ENCODE peak calls at places on chromosomes 13 and 19, in eight cellular contexts. A is BJ, M is Peyer's patch, Y is PC-3, E is right atrium auricular region, K is cardiac muscle cell, H is MM.1S, B is heart left ventricle. S is an unnamed sample.
A peak's percentile ranks its signal among the peaks of the same experiment; 100 is the strongest.

GRCh38 chr19:3783660-3784584 is 2.3 kb downstream of the MATK start:
- DNase-seq in A (no peak), M (no peak), Y (peak; percentile 8), E (no peak), K (no peak), H (no peak), B (no peak), S (no peak)

GRCh38 chr13:51269039-51269438 is 46.8 kb downstream of the FAM124A start:
- DNase-seq in A (peak; percentile 81), M (no peak), Y (no peak), E (no peak), K (peak; percentile 47), H (no peak), B (no peak), S (no peak)

GRCh38 chr13:44812818-44813217 is 176.5 kb downstream of the NUFIP1 start:
- DNase-seq in A (no peak), M (no peak), Y (no peak), E (no peak), K (peak; percentile 58), H (no peak), B (no peak), S (no peak)

GRCh38 chr13:25375727-25376358 is 4.1 kb downstream of the ATP8A2 start:
- DNase-seq in A (no peak), M (no peak), Y (peak; percentile 63), E (no peak), K (peak; percentile 60), H (peak; percentile 28), B (no peak), S (no peak)

GRCh38 chr13:43128504-43128929 is 105.1 kb downstream of the DNAJC15 start:
- DNase-seq in A (no peak), M (no peak), Y (no peak), E (no peak), K (peak; percentile 33), H (no peak), B (no peak), S (peak; percentile 54)

GRCh38 chr19:50894478-50895356 is 16.5 kb downstream of the KLK4 start:
- DNase-seq in A (no peak), M (no peak), Y (no peak), E (no peak), K (no peak), H (no peak), B (no peak), S (peak; percentile 30)

GRCh38 chr13:27972619-27972877 is 3.4 kb upstream of the CDX2 start:
- DNase-seq in A (no peak), M (no peak), Y (no peak), E (no peak), K (no peak), H (no peak), B (no peak), S (no peak)

GRCh38 chr13:100552755-100553154 is 35.8 kb downstream of the GGACT start:
- DNase-seq in A (no peak), M (no peak), Y (no peak), E (no peak), K (no peak), H (no peak), B (no peak), S (no peak)

GRCh38 chr13:98216135-98216565 is 39.1 kb upstream of the RNF113B start:
- DNase-seq in A (peak; percentile 80), M (no peak), Y (peak; percentile 69), E (no peak), K (peak; percentile 24), H (no peak), B (peak; percentile 59), S (no peak)

GRCh38 chr13:45082964-45083363 is 37.3 kb upstream of the GTF2F2 start:
- DNase-seq in A (peak; percentile 88), M (no peak), Y (peak; percentile 92), E (no peak), K (peak; percentile 13), H (no peak), B (no peak), S (no peak)

GRCh38 chr19:4638828-4639530 is at the start of gene TNFAIP8L1:
- DNase-seq in A (peak; percentile 25), M (peak; percentile 100), Y (peak; percentile 98), E (peak; percentile 97), K (peak; percentile 98), H (peak; percentile 99), B (peak; percentile 98), S (peak; percentile 96)

GRCh38 chr19:16660763-16661479 is at the start of gene TMEM38A:
- DNase-seq in A (no peak), M (peak; percentile 52), Y (peak; percentile 45), E (no peak), K (peak; percentile 9), H (peak; percentile 44), B (peak; percentile 72), S (peak; percentile 65)

GRCh38 chr13:99151516-99151915 is 49.1 kb upstream of the UBAC2 start:
- DNase-seq in A (peak; percentile 47), M (no peak), Y (peak; percentile 88), E (no peak), K (peak; percentile 54), H (peak; percentile 66), B (no peak), S (peak; percentile 38)

GRCh38 chr19:3056454-3057016 is 5.8 kb downstream of the TLE5 start:
- DNase-seq in A (no peak), M (no peak), Y (no peak), E (no peak), K (no peak), H (no peak), B (no peak), S (no peak)

GRCh38 chr13:112014857-112015256 is 52.1 kb upstream of the SOX1 start:
- DNase-seq in A (no peak), M (no peak), Y (no peak), E (no peak), K (peak; percentile 2), H (no peak), B (no peak), S (peak; percentile 12)

GRCh38 chr13:75418997-75419396 is 63.0 kb downstream of the TBC1D4 start:
- DNase-seq in A (no peak), M (no peak), Y (no peak), E (no peak), K (peak; percentile 71), H (no peak), B (no peak), S (no peak)

GRCh38 chr13:43988302-43988701 is 108.6 kb downstream of the LACC1 start:
- DNase-seq in A (no peak), M (no peak), Y (peak; percentile 17), E (no peak), K (no peak), H (no peak), B (no peak), S (no peak)

GRCh38 chr13:54953786-54954185 is 1925.2 kb downstream of the OLFM4 start:
- DNase-seq in A (no peak), M (no peak), Y (no peak), E (no peak), K (no peak), H (peak; percentile 54), B (no peak), S (no peak)

DNA sequence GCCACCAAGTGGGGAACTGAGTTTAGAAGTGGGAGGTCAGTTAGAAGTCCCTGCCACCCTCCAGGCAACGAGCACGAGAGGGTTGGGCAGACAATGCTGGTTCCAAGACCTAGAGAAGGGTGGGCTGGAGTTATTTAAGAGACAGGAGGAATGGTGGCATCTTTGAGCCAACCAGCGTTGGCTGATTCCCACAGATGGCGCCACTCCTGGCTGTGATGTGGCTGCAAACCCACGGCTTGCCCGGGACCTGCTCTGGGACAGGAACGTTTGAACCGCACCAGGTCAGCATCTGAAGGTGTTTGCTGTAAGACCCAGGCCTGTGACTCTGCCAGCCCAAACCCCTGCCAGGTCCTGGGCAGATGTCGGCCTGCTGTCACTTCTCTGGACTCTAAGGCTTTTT is 42.8 kb downstream of the BICRA start:
- DNase-seq in A (no peak), M (no peak), Y (no peak), E (no peak), K (no peak), H (no peak), B (no peak), S (no peak)
- TF ChIP-seq CTCF in A (no peak), M (no peak), Y (no peak), E (no peak), K (no peak), H (no peak), B (no peak), S (no peak)

GRCh38 chr19:41316306-41316920 is 6.4 kb downstream of the CCDC97 start:
- DNase-seq in A (no peak), M (no peak), Y (no peak), E (no peak), K (no peak), H (no peak), B (peak; percentile 11), S (no peak)
- H3K36me3 ChIP-seq in A (peaks cover 29% of the 10 kb centered on the region), M (peaks cover 82% of the 10 kb centered on the region), Y (peaks cover 8% of the 10 kb centered on the region), E (peaks cover 78% of the 10 kb centered on the region), K (peaks cover 23% of the 10 kb centered on the region), H (no peaks in the 10 kb centered on the region), B (peaks cover 92% of the 10 kb centered on the region), S (peaks cover 43% of the 10 kb centered on the region)

DNA sequence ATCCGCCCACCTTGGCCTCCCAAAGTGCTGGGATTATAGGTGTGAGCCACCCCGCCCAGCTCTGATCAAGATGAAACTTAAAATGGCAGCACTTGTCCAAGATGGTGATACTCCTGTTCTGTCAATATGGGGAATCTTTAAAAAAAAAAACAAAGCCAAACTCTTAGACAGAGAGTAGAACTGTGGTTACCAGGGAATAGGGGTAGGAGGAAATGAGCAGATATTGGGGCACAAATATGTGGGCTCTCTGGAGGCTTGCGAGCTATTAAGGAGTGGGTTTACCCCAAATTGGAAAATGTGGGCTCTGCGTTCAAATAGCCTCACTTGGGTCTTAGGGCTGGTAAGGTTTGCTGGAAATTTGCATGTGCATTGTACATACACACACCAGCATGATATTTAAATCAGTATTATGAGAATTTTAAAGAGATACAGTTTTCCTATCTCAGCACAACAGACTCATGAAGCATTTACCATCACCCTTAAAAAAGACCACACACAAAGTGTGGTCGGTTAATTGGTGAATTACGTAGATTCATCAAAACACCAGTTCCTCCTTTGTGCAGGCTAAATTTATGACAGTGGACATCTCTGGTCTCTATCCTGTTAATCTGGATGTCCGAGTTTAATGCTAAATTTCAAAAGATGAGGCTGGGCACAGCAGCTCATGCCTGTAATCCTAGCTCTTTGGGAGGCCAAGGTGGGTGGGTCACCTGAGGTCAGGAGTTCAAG is 11.3 kb downstream of the CD70 start:
- DNase-seq in A (no peak), M (no peak), Y (no peak), E (no peak), K (no peak), H (no peak), B (no peak), S (no peak)
- TF ChIP-seq CTCF in A (no peak), M (no peak), Y (no peak), E (no peak), K (no peak), H (no peak), B (no peak), S (no peak)

DNA sequence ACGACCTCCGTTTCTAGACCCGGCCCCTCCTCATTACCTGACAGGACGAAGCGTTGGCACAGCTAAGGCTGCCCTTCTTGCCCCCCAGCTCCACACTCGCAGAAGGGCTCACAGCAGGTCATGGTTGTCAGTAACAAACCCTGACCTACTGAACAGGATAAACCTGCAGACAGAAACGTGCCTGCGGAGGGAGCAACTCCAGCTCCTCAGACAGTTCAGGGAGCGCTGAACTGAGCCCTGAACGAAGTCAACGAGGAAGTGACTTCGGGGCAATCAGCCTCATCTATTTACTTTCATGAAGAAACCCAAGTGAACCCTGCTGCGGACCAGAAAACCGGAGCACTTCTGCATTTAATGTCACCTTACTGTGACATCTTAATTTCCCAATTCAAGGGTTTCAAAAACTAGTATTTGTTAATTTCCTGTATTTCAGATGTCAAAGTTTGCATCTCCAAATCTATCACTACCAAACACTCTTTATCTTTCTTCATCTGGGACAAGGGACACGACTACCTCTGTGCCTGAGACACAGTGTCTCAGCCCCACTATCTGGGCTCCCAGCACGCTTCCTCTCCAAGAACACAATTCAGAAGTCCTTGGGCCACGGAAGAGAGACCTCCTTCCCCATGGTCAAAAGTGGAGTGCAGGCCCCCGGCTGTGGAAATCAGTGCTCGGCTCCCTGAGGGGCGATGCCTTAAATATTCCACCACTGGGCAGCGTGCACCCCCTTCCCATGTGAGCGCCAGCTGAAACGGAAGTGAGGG is 40.2 kb downstream of the CARS2 start:
- DNase-seq in A (no peak), M (peak; percentile 38), Y (no peak), E (no peak), K (no peak), H (no peak), B (no peak), S (no peak)
- H3K36me3 ChIP-seq in A (peaks cover 35% of the 10 kb centered on the region), M (peaks cover 70% of the 10 kb centered on the region), Y (peaks cover 39% of the 10 kb centered on the region), E (peaks cover 57% of the 10 kb centered on the region), K (peaks cover 41% of the 10 kb centered on the region), H (peaks cover 5% of the 10 kb centered on the region), B (peaks cover 94% of the 10 kb centered on the region), S (peaks cover 26% of the 10 kb centered on the region)

S was measured in GM06990.